ENCODE peak calls at places on chromosomes 13 and 19, in seven cellular contexts. M, R, X, W, V, S and Q are unnamed samples.
A peak's percentile ranks its signal among the peaks of the same experiment; 100 is the strongest.

GRCh38 chr13:77699059-77699680 is 1.7 kb downstream of the SLAIN1 start:
- DNase-seq in M (no peak), R (no peak), X (no peak), W (no peak), V (no peak), S (no peak), Q (no peak)

GRCh38 chr13:27921961-27922910 is 2.4 kb downstream of the PDX1 start:
- DNase-seq in M (no peak), R (no peak), X (no peak), W (no peak), V (no peak), S (peak; percentile 58), Q (no peak)

GRCh38 chr13:113917523-113918371 is 53.9 kb upstream of the GAS6 start:
- DNase-seq in M (no peak), R (no peak), X (no peak), W (no peak), V (no peak), S (no peak), Q (no peak)

GRCh38 chr13:113322043-113322461 is 25.0 kb downstream of the LAMP1 start:
- DNase-seq in M (no peak), R (no peak), X (no peak), W (no peak), V (no peak), S (no peak), Q (no peak)

GRCh38 chr13:91045351-91046034 is 302.0 kb upstream of the MIR17HG start:
- DNase-seq in M (no peak), R (no peak), X (no peak), W (no peak), V (no peak), S (peak; percentile 28), Q (peak; percentile 4)

GRCh38 chr13:112733661-112734379 is 44.0 kb downstream of the ATP11A start:
- DNase-seq in M (no peak), R (no peak), X (no peak), W (no peak), V (no peak), S (peak; percentile 73), Q (no peak)

GRCh38 chr19:33340991-33341390 is 32.5 kb upstream of the CEBPG start:
- DNase-seq in M (no peak), R (no peak), X (no peak), W (no peak), V (no peak), S (no peak), Q (no peak)

GRCh38 chr19:58021541-58022282 is 12.1 kb upstream of the ZSCAN1 start:
- DNase-seq in M (peak; percentile 43), R (no peak), X (peak; percentile 7), W (peak; percentile 42), V (peak; percentile 45), S (peak; percentile 84), Q (peak; percentile 34)

GRCh38 chr19:3142938-3143337 is 7.1 kb downstream of the GNA15 start:
- DNase-seq in M (peak; percentile 20), R (no peak), X (no peak), W (no peak), V (no peak), S (no peak), Q (peak; percentile 44)

GRCh38 chr19:1131718-1132552 is 28.1 kb downstream of the GPX4 start:
- DNase-seq in M (no peak), R (peak; percentile 81), X (peak; percentile 13), W (peak; percentile 91), V (peak; percentile 89), S (peak; percentile 61), Q (peak; percentile 83)

GRCh38 chr19:1908364-1908678 is 3.1 kb downstream of the ADAT3 start:
- DNase-seq in M (no peak), R (no peak), X (no peak), W (no peak), V (no peak), S (no peak), Q (no peak)

GRCh38 chr13:28120317-28120716 is 18.0 kb upstream of the PAN3 start:
- DNase-seq in M (no peak), R (no peak), X (no peak), W (no peak), V (no peak), S (no peak), Q (no peak)

GRCh38 chr19:30682576-30683536 is 310.7 kb downstream of the ZNF536 start:
- DNase-seq in M (peak; percentile 66), R (peak; percentile 28), X (peak; percentile 59), W (peak; percentile 14), V (peak; percentile 74), S (peak; percentile 91), Q (peak; percentile 79)

GRCh38 chr13:113114511-113115362 is 7.9 kb upstream of the F10 start:
- DNase-seq in M (no peak), R (no peak), X (no peak), W (no peak), V (no peak), S (no peak), Q (no peak)

GRCh38 chr13:80975903-80976302 is 635.0 kb upstream of the SPRY2 start:
- DNase-seq in M (no peak), R (no peak), X (no peak), W (no peak), V (no peak), S (no peak), Q (no peak)

GRCh38 chr13:23512762-23513395 is 57.3 kb upstream of the TNFRSF19 start:
- DNase-seq in M (no peak), R (no peak), X (no peak), W (no peak), V (no peak), S (no peak), Q (no peak)

GRCh38 chr13:66506979-66507378 is 723.2 kb downstream of the PCDH9 start:
- DNase-seq in M (no peak), R (no peak), X (no peak), W (no peak), V (no peak), S (no peak), Q (no peak)

GRCh38 chr19:10654610-10655456 is 687 bp downstream of the ILF3 start:
- DNase-seq in M (peak; percentile 40), R (peak; percentile 64), X (no peak), W (no peak), V (peak; percentile 57), S (peak; percentile 60), Q (peak; percentile 44)

GRCh38 chr19:57465680-57466381 is 8.9 kb upstream of the VN1R1 start:
- DNase-seq in M (peak; percentile 24), R (no peak), X (no peak), W (no peak), V (peak; percentile 59), S (no peak), Q (peak; percentile 65)